ENCODE peak calls at places on chromosomes 6 and 20, in eight cellular contexts. F, U, M, W, D, T, Y and O are unnamed samples.

GRCh38 chr6:79756496-79756895 is 125.4 kb downstream of the SH3BGRL2 start:
- DNase-seq in T (no peak), D (no peak), M (no peak), F (no peak), U (no peak), Y (no peak), W (no peak), O (no peak)

GRCh38 chr6:48024956-48025355 is 86.0 kb downstream of the PTCHD4 start:
- DNase-seq in F (no peak), U (no peak), Y (no peak), T (no peak), W (no peak), M (no peak), D (no peak), O (no peak)

GRCh38 chr20:1171461-1172093 is 13.2 kb downstream of the TMEM74B start:
- DNase-seq in F (peak), U (peak), W (no peak), T (no peak), Y (peak), D (no peak), M (peak), O (no peak)

GRCh38 chr6:161393839-161394364 is 120.0 kb upstream of the AGPAT4 start:
- DNase-seq in T (peak), W (peak), M (peak), U (peak), F (peak), Y (no peak), D (no peak), O (no peak)

GRCh38 chr6:42909835-42910234 is 6.0 kb upstream of the PTCRA start:
- DNase-seq in U (no peak), W (no peak), T (no peak), D (no peak), M (no peak), F (no peak), Y (no peak), O (no peak)

GRCh38 chr6:291697-292505 is at the start of gene DUSP22:
- DNase-seq in U (peak), T (peak), D (peak), W (peak), M (peak), Y (peak), F (peak), O (peak)

GRCh38 chr20:53917145-53918009 is 153.0 kb downstream of the BCAS1 start:
- DNase-seq in M (peak), T (peak), D (peak), W (peak), Y (peak), F (peak), U (peak), O (no peak)

GRCh38 chr6:158057213-158057987 is 75.7 kb downstream of the SYNJ2 start:
- DNase-seq in D (no peak), W (no peak), Y (no peak), F (peak), T (no peak), M (peak), U (peak), O (no peak)

GRCh38 chr6:150967381-150967780 is 101.9 kb downstream of the MTHFD1L start:
- DNase-seq in T (no peak), W (no peak), U (no peak), F (no peak), D (no peak), M (no peak), Y (no peak), O (no peak)

GRCh38 chr6:42552380-42552779 is 11.4 kb upstream of the UBR2 start:
- DNase-seq in D (no peak), M (no peak), F (no peak), U (no peak), T (no peak), Y (no peak), W (no peak), O (no peak)

GRCh38 chr20:63530788-63531160 is 6.4 kb downstream of the PTK6 start:
- DNase-seq in Y (peak), M (no peak), F (no peak), U (no peak), T (no peak), W (peak), D (no peak), O (no peak)

GRCh38 chr6:144305985-144306384 is 20.9 kb downstream of the UTRN start:
- DNase-seq in U (peak), Y (no peak), W (no peak), M (no peak), T (no peak), F (peak), D (no peak), O (no peak)

GRCh38 chr20:36856691-36857635 is 19.0 kb upstream of the TLDC2 start:
- DNase-seq in T (no peak), W (no peak), F (peak), M (peak), D (no peak), Y (peak), U (peak), O (no peak)

GRCh38 chr6:81215092-81215432 is 537.4 kb downstream of the TENT5A start:
- DNase-seq in D (no peak), W (no peak), U (no peak), T (no peak), F (no peak), Y (no peak), M (no peak), O (no peak)

GRCh38 chr6:33313709-33314514 is at the start of gene TAPBP:
- DNase-seq in U (peak), T (peak), Y (peak), W (peak), D (peak), M (peak), F (peak), O (no peak)

GRCh38 chr6:56172144-56172543 is 75.2 kb downstream of the COL21A1 start:
- DNase-seq in T (no peak), W (no peak), Y (no peak), U (no peak), D (no peak), F (no peak), M (no peak), O (no peak)

GRCh38 chr20:61704661-61705060 is 361.0 kb downstream of the TAF4 start:
- DNase-seq in Y (no peak), M (no peak), W (no peak), T (no peak), D (no peak), F (no peak), U (no peak), O (no peak)

GRCh38 chr20:50450961-50451752 is 59.0 kb upstream of the PTPN1 start:
- DNase-seq in W (no peak), U (peak), M (peak), D (peak), Y (peak), F (no peak), T (peak), O (no peak)

GRCh38 chr6:1641391-1641790 is 31.7 kb downstream of the FOXC1 start:
- DNase-seq in F (peak), T (no peak), W (no peak), D (no peak), Y (no peak), U (no peak), M (no peak), O (no peak)

GRCh38 chr20:32325706-32326506 is 32.2 kb upstream of the ASXL1 start:
- DNase-seq in W (peak), U (peak), F (peak), T (no peak), Y (peak), D (no peak), M (peak), O (no peak)

GRCh38 chr6:56804996-56805395 is 149.9 kb upstream of the BEND6 start:
- DNase-seq in T (no peak), F (peak), U (peak), M (peak), D (no peak), W (no peak), Y (no peak), O (no peak)

GRCh38 chr20:3980260-3981131 is 34.9 kb downstream of the RNF24 start:
- DNase-seq in W (no peak), U (peak), Y (no peak), T (no peak), D (no peak), M (peak), F (peak), O (no peak)

GRCh38 chr6:54427396-54427910 is 119.2 kb downstream of the TINAG start:
- DNase-seq in W (no peak), U (peak), F (peak), Y (no peak), T (no peak), D (no peak), M (peak), O (no peak)

GRCh38 chr6:12490376-12490903 is 200.3 kb downstream of the EDN1 start:
- DNase-seq in M (no peak), F (no peak), Y (no peak), U (peak), D (no peak), W (no peak), T (no peak), O (no peak)

GRCh38 chr6:88119769-88120168 is 46.4 kb downstream of the CNR1 start:
- DNase-seq in M (no peak), F (no peak), Y (no peak), D (no peak), W (no peak), T (no peak), U (peak), O (no peak)

GRCh38 chr6:35451354-35452185 is 568 bp upstream of the FANCE start:
- DNase-seq in T (no peak), U (no peak), M (no peak), D (no peak), F (no peak), Y (no peak), W (no peak), O (no peak)

GRCh38 chr6:151806757-151807512 is 547 bp upstream of the ESR1 start:
- DNase-seq in W (no peak), F (no peak), D (no peak), M (peak), Y (no peak), T (no peak), U (peak), O (no peak)

GRCh38 chr6:27502508-27503435 is 29.9 kb upstream of the ZNF184 start:
- DNase-seq in T (peak), W (peak), F (peak), Y (peak), U (peak), D (peak), M (peak), O (no peak)

GRCh38 chr20:54995553-54995952 is 520.2 kb downstream of the DOK5 start:
- DNase-seq in M (no peak), D (no peak), U (no peak), W (no peak), F (peak), T (no peak), Y (no peak), O (no peak)

GRCh38 chr20:3927486-3928291 is 38.5 kb downstream of the PANK2 start:
- DNase-seq in F (no peak), M (peak), D (peak), Y (no peak), U (peak), T (no peak), W (no peak), O (no peak)

GRCh38 chr6:168416531-168416930 is 24.5 kb upstream of the SMOC2 start:
- DNase-seq in Y (no peak), U (no peak), W (no peak), D (no peak), M (no peak), T (no peak), F (no peak), O (no peak)

GRCh38 chr20:62665153-62665754 is 23.0 kb downstream of the SLCO4A1 start:
- DNase-seq in Y (no peak), D (no peak), F (no peak), M (no peak), U (no peak), W (no peak), T (no peak), O (no peak)

GRCh38 chr6:155955038-155955437 is 499.4 kb upstream of the NOX3 start:
- DNase-seq in T (no peak), F (no peak), U (no peak), D (no peak), W (no peak), Y (no peak), M (no peak), O (no peak)

GRCh38 chr20:49385471-49385870 is 97.0 kb downstream of the KCNB1 start:
- DNase-seq in F (peak), M (peak), U (peak), Y (no peak), D (no peak), W (no peak), T (no peak), O (no peak)

GRCh38 chr6:24321538-24322162 is 36.2 kb downstream of the DCDC2 start:
- DNase-seq in T (no peak), Y (no peak), W (no peak), F (peak), M (no peak), D (no peak), U (no peak), O (no peak)

GRCh38 chr6:166592818-166593217 is 6.3 kb upstream of the RAMACL start:
- DNase-seq in T (no peak), W (no peak), M (no peak), D (no peak), Y (no peak), U (peak), F (no peak), O (no peak)

GRCh38 chr6:82145926-82146452 is 101.6 kb downstream of the IBTK start:
- DNase-seq in Y (no peak), W (no peak), M (no peak), U (peak), F (no peak), D (no peak), T (no peak), O (no peak)

GRCh38 chr20:43953919-43954617 is 39.4 kb downstream of the TOX2 start:
- DNase-seq in U (peak), Y (no peak), D (no peak), F (peak), W (no peak), T (no peak), M (peak), O (no peak)

GRCh38 chr6:142822882-142823578 is 121.9 kb downstream of the HIVEP2 start:
- DNase-seq in D (no peak), W (no peak), Y (no peak), M (no peak), F (no peak), T (no peak), U (no peak), O (no peak)
- TF ChIP-seq CTCF in D (no peak), W (no peak), Y (no peak), M (no peak), F (peak), T (no peak), U (peak), O (peak)

GRCh38 chr6:25599516-25600060 is 52.4 kb upstream of the SCGN start:
- DNase-seq in D (no peak), M (no peak), Y (no peak), U (no peak), T (no peak), W (no peak), F (no peak), O (no peak)

GRCh38 chr6:25606151-25606550 is 45.9 kb upstream of the SCGN start:
- DNase-seq in T (no peak), Y (no peak), D (no peak), M (no peak), W (no peak), F (no peak), U (no peak), O (no peak)

GRCh38 chr6:25601797-25602679 is 50.0 kb upstream of the SCGN start:
- DNase-seq in F (peak), M (peak), Y (no peak), D (no peak), U (peak), W (no peak), T (no peak), O (no peak)

GRCh38 chr6:25603251-25603650 is 48.8 kb upstream of the SCGN start:
- DNase-seq in W (no peak), Y (no peak), U (no peak), D (no peak), F (no peak), T (no peak), M (no peak), O (no peak)

DNA sequence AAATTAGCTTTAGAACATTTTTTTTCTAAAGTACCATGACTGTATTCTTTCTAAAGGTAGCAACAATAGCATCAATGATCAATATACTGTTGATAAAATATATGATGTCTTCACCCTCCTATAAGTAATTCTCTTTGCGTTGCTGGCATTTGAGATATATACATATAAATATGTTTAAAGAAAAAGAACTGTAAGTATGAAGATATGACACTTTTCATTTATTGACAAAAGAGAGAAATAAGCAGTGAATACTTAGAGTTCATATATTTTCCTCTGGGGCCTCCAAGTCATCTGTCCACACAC is 49.4 kb upstream of the SCGN start:
- DNase-seq in D (no peak), F (no peak), U (no peak), T (no peak), Y (no peak), W (no peak), M (no peak), O (no peak)
- TF ChIP-seq CTCF in D (no peak), F (no peak), U (no peak), T (peak), Y (no peak), W (no peak), M (no peak), O (no peak)

DNA sequence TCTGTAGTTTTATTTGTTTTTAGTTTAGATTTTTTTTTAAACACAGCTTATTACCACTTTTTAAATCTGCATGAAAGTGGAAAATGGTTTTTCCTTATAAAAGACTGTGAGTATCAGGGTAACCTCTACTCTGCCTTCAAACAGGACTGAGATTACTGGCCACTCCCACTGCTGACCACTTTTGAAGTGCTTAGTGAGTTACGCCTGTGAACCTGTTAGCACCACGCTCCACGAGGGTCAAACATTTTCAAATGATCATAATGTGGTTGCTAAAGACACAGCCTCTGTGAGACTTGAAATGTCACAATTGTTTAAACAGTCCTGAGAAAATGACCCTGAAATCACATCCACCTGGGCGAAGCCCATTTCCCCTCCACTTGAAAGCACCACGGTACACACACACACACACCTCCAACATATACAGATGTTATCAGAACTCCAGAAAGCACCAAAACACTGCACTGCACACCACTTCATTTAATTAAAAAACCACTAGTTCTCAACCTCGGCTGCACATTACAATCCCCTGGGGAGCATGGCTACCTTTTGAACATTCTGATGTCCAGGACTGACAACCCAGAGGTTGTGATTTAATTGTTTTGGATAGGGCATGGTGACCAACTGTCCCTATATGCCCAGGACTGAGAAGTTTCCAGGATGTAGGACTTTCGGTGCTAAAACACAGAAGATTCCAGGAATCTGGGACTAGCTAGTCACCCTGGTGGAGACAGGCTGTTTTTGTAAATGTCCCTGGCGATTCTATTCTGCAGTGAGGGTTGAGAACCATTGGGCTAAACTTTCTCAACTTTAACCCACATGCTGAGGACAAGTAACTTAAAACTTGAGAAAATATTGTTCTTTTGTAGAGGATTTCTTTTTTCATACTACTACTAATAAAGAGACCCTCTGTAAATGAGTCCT is 176.4 kb upstream of the MYLIP start:
- DNase-seq in T (no peak), F (no peak), W (no peak), D (no peak), M (no peak), U (no peak), Y (no peak), O (no peak)
- TF ChIP-seq CTCF in T (no peak), F (no peak), W (no peak), D (no peak), M (no peak), U (no peak), Y (no peak), O (no peak)

GRCh38 chr6:90350689-90351554 is 54.3 kb upstream of the BACH2 start:
- DNase-seq in T (peak), W (no peak), Y (no peak), D (no peak), U (no peak), M (no peak), F (no peak), O (no peak)

GRCh38 chr6:90355965-90356364 is 59.3 kb upstream of the BACH2 start:
- DNase-seq in F (no peak), U (no peak), D (no peak), M (no peak), W (no peak), Y (no peak), T (no peak), O (no peak)

GRCh38 chr6:90351696-90352095 is 55.1 kb upstream of the BACH2 start:
- DNase-seq in W (no peak), F (no peak), T (no peak), D (no peak), U (peak), M (peak), Y (no peak), O (no peak)

GRCh38 chr6:90354961-90355360 is 58.3 kb upstream of the BACH2 start:
- DNase-seq in F (no peak), U (no peak), Y (no peak), M (no peak), T (no peak), D (no peak), W (no peak), O (no peak)
- TF ChIP-seq CTCF in F (no peak), U (no peak), Y (no peak), M (no peak), T (no peak), D (no peak), W (no peak), O (no peak)